ENCODE peak calls at places on chromosomes 2 and 18, in eight cellular contexts. One of them, this sample, is unnamed.

GRCh38 chr2:85017436-85018048 is 46.6 kb downstream of the KCMF1 start:
- DNase-seq in NCI-H1092: no peak
- DNase-seq in mesothelial cell of epicardium: no peak
- DNase-seq in astrocyte: no peak
- DNase-seq in fibroblast of lung: peak
- DNase-seq in RPMI8226: peak
- DNase-seq in stimulated activated naive CD4-positive, alpha-beta T cell treated with Interleukin-2 at 50 U/mL for 16 hours: no peak
- DNase-seq in NAMALWA: peak
- DNase-seq in this sample: no peak

GRCh38 chr2:54771166-54771565 is 47.7 kb downstream of the EML6 start:
- DNase-seq in NCI-H1092: no peak
- DNase-seq in mesothelial cell of epicardium: no peak
- DNase-seq in astrocyte: peak
- DNase-seq in fibroblast of lung: no peak
- DNase-seq in RPMI8226: no peak
- DNase-seq in stimulated activated naive CD4-positive, alpha-beta T cell treated with Interleukin-2 at 50 U/mL for 16 hours: no peak
- DNase-seq in NAMALWA: no peak
- DNase-seq in this sample: no peak

GRCh38 chr2:46308629-46309028 is 11.4 kb downstream of the EPAS1 start:
- DNase-seq in NCI-H1092: no peak
- DNase-seq in mesothelial cell of epicardium: no peak
- DNase-seq in astrocyte: no peak
- DNase-seq in fibroblast of lung: no peak
- DNase-seq in RPMI8226: no peak
- DNase-seq in stimulated activated naive CD4-positive, alpha-beta T cell treated with Interleukin-2 at 50 U/mL for 16 hours: no peak
- DNase-seq in NAMALWA: no peak
- DNase-seq in this sample: no peak

GRCh38 chr2:209473930-209474419 is 50.1 kb downstream of the MAP2 start:
- DNase-seq in NCI-H1092: no peak
- DNase-seq in mesothelial cell of epicardium: no peak
- DNase-seq in astrocyte: peak
- DNase-seq in fibroblast of lung: peak
- DNase-seq in RPMI8226: peak
- DNase-seq in stimulated activated naive CD4-positive, alpha-beta T cell treated with Interleukin-2 at 50 U/mL for 16 hours: no peak
- DNase-seq in NAMALWA: no peak
- DNase-seq in this sample: peak

GRCh38 chr2:140033638-140034037 is 1253.4 kb upstream of the NXPH2 start:
- DNase-seq in NCI-H1092: no peak
- DNase-seq in mesothelial cell of epicardium: no peak
- DNase-seq in astrocyte: no peak
- DNase-seq in fibroblast of lung: no peak
- DNase-seq in RPMI8226: no peak
- DNase-seq in stimulated activated naive CD4-positive, alpha-beta T cell treated with Interleukin-2 at 50 U/mL for 16 hours: no peak
- DNase-seq in NAMALWA: no peak
- DNase-seq in this sample: no peak

GRCh38 chr2:63614448-63614968 is 25.7 kb downstream of the MDH1 start:
- DNase-seq in NCI-H1092: no peak
- DNase-seq in mesothelial cell of epicardium: no peak
- DNase-seq in astrocyte: peak
- DNase-seq in fibroblast of lung: no peak
- DNase-seq in RPMI8226: no peak
- DNase-seq in stimulated activated naive CD4-positive, alpha-beta T cell treated with Interleukin-2 at 50 U/mL for 16 hours: no peak
- DNase-seq in NAMALWA: no peak
- DNase-seq in this sample: no peak

GRCh38 chr2:52897511-52898085 is 870.0 kb upstream of the CHAC2 start:
- DNase-seq in NCI-H1092: no peak
- DNase-seq in mesothelial cell of epicardium: no peak
- DNase-seq in astrocyte: no peak
- DNase-seq in fibroblast of lung: no peak
- DNase-seq in RPMI8226: no peak
- DNase-seq in stimulated activated naive CD4-positive, alpha-beta T cell treated with Interleukin-2 at 50 U/mL for 16 hours: no peak
- DNase-seq in NAMALWA: no peak
- DNase-seq in this sample: no peak

GRCh38 chr2:17793293-17793692 is 23.0 kb upstream of the MSGN1 start:
- DNase-seq in NCI-H1092: no peak
- DNase-seq in mesothelial cell of epicardium: no peak
- DNase-seq in astrocyte: no peak
- DNase-seq in fibroblast of lung: no peak
- DNase-seq in RPMI8226: no peak
- DNase-seq in stimulated activated naive CD4-positive, alpha-beta T cell treated with Interleukin-2 at 50 U/mL for 16 hours: no peak
- DNase-seq in NAMALWA: no peak
- DNase-seq in this sample: no peak

GRCh38 chr18:54223568-54224241 is 764 bp downstream of the MBD2 start:
- DNase-seq in NCI-H1092: no peak
- DNase-seq in mesothelial cell of epicardium: peak
- DNase-seq in astrocyte: peak
- DNase-seq in fibroblast of lung: peak
- DNase-seq in RPMI8226: peak
- DNase-seq in stimulated activated naive CD4-positive, alpha-beta T cell treated with Interleukin-2 at 50 U/mL for 16 hours: peak
- DNase-seq in NAMALWA: no peak
- DNase-seq in this sample: peak

GRCh38 chr2:55838653-55839052 is 84.9 kb downstream of the EFEMP1 start:
- DNase-seq in NCI-H1092: peak
- DNase-seq in mesothelial cell of epicardium: no peak
- DNase-seq in astrocyte: no peak
- DNase-seq in fibroblast of lung: no peak
- DNase-seq in RPMI8226: no peak
- DNase-seq in stimulated activated naive CD4-positive, alpha-beta T cell treated with Interleukin-2 at 50 U/mL for 16 hours: no peak
- DNase-seq in NAMALWA: no peak
- DNase-seq in this sample: no peak

GRCh38 chr2:201507725-201508124 is 56.2 kb downstream of the STRADB start:
- DNase-seq in NCI-H1092: no peak
- DNase-seq in mesothelial cell of epicardium: no peak
- DNase-seq in astrocyte: no peak
- DNase-seq in fibroblast of lung: no peak
- DNase-seq in RPMI8226: no peak
- DNase-seq in stimulated activated naive CD4-positive, alpha-beta T cell treated with Interleukin-2 at 50 U/mL for 16 hours: no peak
- DNase-seq in NAMALWA: no peak
- DNase-seq in this sample: no peak

GRCh38 chr2:207625014-207625755 is at the start of gene METTL21A:
- DNase-seq in NCI-H1092: peak
- DNase-seq in mesothelial cell of epicardium: peak
- DNase-seq in astrocyte: peak
- DNase-seq in fibroblast of lung: peak
- DNase-seq in RPMI8226: peak
- DNase-seq in stimulated activated naive CD4-positive, alpha-beta T cell treated with Interleukin-2 at 50 U/mL for 16 hours: peak
- DNase-seq in NAMALWA: peak
- DNase-seq in this sample: peak

GRCh38 chr2:64562148-64562784 is 38.1 kb downstream of the AFTPH start:
- DNase-seq in NCI-H1092: no peak
- DNase-seq in mesothelial cell of epicardium: no peak
- DNase-seq in astrocyte: no peak
- DNase-seq in fibroblast of lung: peak
- DNase-seq in RPMI8226: peak
- DNase-seq in stimulated activated naive CD4-positive, alpha-beta T cell treated with Interleukin-2 at 50 U/mL for 16 hours: no peak
- DNase-seq in NAMALWA: peak
- DNase-seq in this sample: no peak

GRCh38 chr2:8535821-8536685 is 145.8 kb upstream of the ID2 start:
- DNase-seq in NCI-H1092: no peak
- DNase-seq in mesothelial cell of epicardium: no peak
- DNase-seq in astrocyte: no peak
- DNase-seq in fibroblast of lung: no peak
- DNase-seq in RPMI8226: no peak
- DNase-seq in stimulated activated naive CD4-positive, alpha-beta T cell treated with Interleukin-2 at 50 U/mL for 16 hours: peak
- DNase-seq in NAMALWA: peak
- DNase-seq in this sample: no peak

GRCh38 chr2:73266061-73266891 is 18.0 kb downstream of the FBXO41 start:
- DNase-seq in NCI-H1092: peak
- DNase-seq in mesothelial cell of epicardium: no peak
- DNase-seq in astrocyte: peak
- DNase-seq in fibroblast of lung: peak
- DNase-seq in RPMI8226: no peak
- DNase-seq in stimulated activated naive CD4-positive, alpha-beta T cell treated with Interleukin-2 at 50 U/mL for 16 hours: no peak
- DNase-seq in NAMALWA: no peak
- DNase-seq in this sample: no peak

GRCh38 chr2:73776869-73777519 is 2.9 kb downstream of the DUSP11 start:
- DNase-seq in NCI-H1092: no peak
- DNase-seq in mesothelial cell of epicardium: no peak
- DNase-seq in astrocyte: peak
- DNase-seq in fibroblast of lung: peak
- DNase-seq in RPMI8226: no peak
- DNase-seq in stimulated activated naive CD4-positive, alpha-beta T cell treated with Interleukin-2 at 50 U/mL for 16 hours: no peak
- DNase-seq in NAMALWA: no peak
- DNase-seq in this sample: no peak

GRCh38 chr2:224039080-224039769 is at the start of gene SERPINE2:
- DNase-seq in NCI-H1092: peak
- DNase-seq in mesothelial cell of epicardium: peak
- DNase-seq in astrocyte: peak
- DNase-seq in fibroblast of lung: peak
- DNase-seq in RPMI8226: peak
- DNase-seq in stimulated activated naive CD4-positive, alpha-beta T cell treated with Interleukin-2 at 50 U/mL for 16 hours: peak
- DNase-seq in NAMALWA: peak
- DNase-seq in this sample: peak

GRCh38 chr2:1518891-1519530 is 105.7 kb downstream of the TPO start:
- DNase-seq in NCI-H1092: no peak
- DNase-seq in mesothelial cell of epicardium: no peak
- DNase-seq in astrocyte: peak
- DNase-seq in fibroblast of lung: peak
- DNase-seq in RPMI8226: peak
- DNase-seq in stimulated activated naive CD4-positive, alpha-beta T cell treated with Interleukin-2 at 50 U/mL for 16 hours: no peak
- DNase-seq in NAMALWA: no peak
- DNase-seq in this sample: no peak

GRCh38 chr2:202530038-202530437 is 104.7 kb upstream of the FAM117B start:
- DNase-seq in NCI-H1092: no peak
- DNase-seq in mesothelial cell of epicardium: no peak
- DNase-seq in astrocyte: peak
- DNase-seq in fibroblast of lung: no peak
- DNase-seq in RPMI8226: no peak
- DNase-seq in stimulated activated naive CD4-positive, alpha-beta T cell treated with Interleukin-2 at 50 U/mL for 16 hours: no peak
- DNase-seq in NAMALWA: no peak
- DNase-seq in this sample: no peak

This sample was measured in fibroblast of the conjunctiva.